ENCODE peak calls at places on chromosomes 7 and 10, in eight cellular contexts. E is fibroblast of lung, T is neural progenitor cell, F is GM12878, Q is sigmoid colon, L is OCI-LY7, W is MM.1S, K is tibial artery. J is an unnamed sample.

GRCh38 chr7:42065942-42066341 is 171.1 kb downstream of the GLI3 start:
- DNase-seq in Q (no peak), E (peak; percentile 88), L (no peak), W (no peak), F (no peak), T (peak; percentile 93), K (no peak), J (no peak)

GRCh38 chr7:106813705-106814305 is 51.3 kb upstream of the PIK3CG start:
- DNase-seq in Q (no peak), E (peak; percentile 76), L (no peak), F (no peak), T (no peak), K (no peak), W (no peak), J (no peak)

GRCh38 chr7:32890010-32890552 is 1.5 kb downstream of the KBTBD2 start:
- DNase-seq in Q (no peak), F (no peak), T (peak; percentile 12), E (peak; percentile 32), W (peak; percentile 21), K (no peak), L (peak; percentile 19), J (no peak)

GRCh38 chr7:158259671-158260423 is 327.8 kb downstream of the PTPRN2 start:
- DNase-seq in Q (no peak), L (no peak), K (no peak), F (no peak), E (no peak), T (no peak), W (no peak), J (no peak)

GRCh38 chr10:30775779-30776591 is 146.4 kb upstream of the LYZL2 start:
- DNase-seq in L (no peak), Q (peak; percentile 81), W (no peak), E (peak; percentile 90), K (no peak), F (no peak), T (no peak), J (no peak)

GRCh38 chr7:81618400-81619014 is 151.3 kb downstream of the HGF start:
- DNase-seq in W (no peak), Q (no peak), E (peak; percentile 96), T (no peak), L (no peak), F (no peak), K (no peak), J (no peak)

GRCh38 chr10:118918689-118919088 is 110.8 kb upstream of the NANOS1 start:
- DNase-seq in T (no peak), F (no peak), L (no peak), K (no peak), Q (no peak), E (no peak), W (no peak), J (no peak)

GRCh38 chr7:75617634-75618234 is 121.0 kb downstream of the HIP1 start:
- DNase-seq in L (peak; percentile 40), F (peak; percentile 40), Q (peak; percentile 82), K (peak; percentile 75), T (no peak), W (peak; percentile 55), E (peak; percentile 6), J (no peak)

GRCh38 chr10:104639595-104640338 is 1.3 kb upstream of the SORCS3 start:
- DNase-seq in W (no peak), K (no peak), Q (no peak), E (no peak), L (no peak), T (peak; percentile 57), F (no peak), J (peak; percentile 77)

GRCh38 chr10:103139803-103140202 is 53.3 kb downstream of the NT5C2 start:
- DNase-seq in W (no peak), E (no peak), F (no peak), T (no peak), K (no peak), Q (no peak), L (no peak), J (no peak)

GRCh38 chr7:114620208-114620607 is 205.6 kb downstream of the FOXP2 start:
- DNase-seq in W (no peak), Q (no peak), E (no peak), L (no peak), T (no peak), F (no peak), K (no peak), J (no peak)

GRCh38 chr7:121582258-121582657 is 186.2 kb upstream of the FAM3C start:
- DNase-seq in K (no peak), Q (no peak), E (no peak), L (no peak), F (no peak), W (no peak), T (no peak), J (no peak)

GRCh38 chr10:112951349-112952281 is 1.6 kb downstream of the TCF7L2 start:
- DNase-seq in Q (peak; percentile 82), F (no peak), K (peak; percentile 69), T (peak; percentile 83), L (peak; percentile 37), W (peak; percentile 10), E (peak; percentile 85), J (peak; percentile 89)

DNA sequence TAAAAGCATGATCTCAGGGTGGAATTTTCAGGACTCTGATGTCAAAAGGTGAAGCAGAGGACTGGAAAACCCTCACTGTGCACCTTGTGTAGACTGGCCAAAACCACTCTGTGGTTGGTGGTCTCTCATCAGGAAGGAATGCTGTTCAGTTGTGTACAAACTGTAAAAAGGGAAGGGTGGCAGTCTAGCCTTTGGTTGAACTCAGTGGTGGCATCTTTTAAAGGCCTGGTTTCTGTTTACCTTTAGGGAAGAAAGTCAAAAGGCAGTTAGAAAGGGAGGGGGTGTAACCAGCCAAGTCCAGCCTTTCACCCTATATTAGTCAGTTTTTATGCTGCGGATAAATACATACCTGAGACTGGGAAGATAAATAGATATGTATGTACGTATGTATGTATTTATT is 7.0 kb upstream of the ACTR3B start:
- DNase-seq in L (no peak), Q (no peak), K (no peak), E (no peak), W (no peak), F (no peak), T (no peak), J (peak; percentile 7)
- H3K4me3 ChIP-seq in L (no peak overlapping the region), Q (no peak overlapping the region), K (no peak overlapping the region), E (no peak overlapping the region), W (no peak overlapping the region), F (no peak overlapping the region), T (no peak overlapping the region), J (no peak overlapping the region)

GRCh38 chr10:95408931-95409873 is 118.4 kb upstream of the PDLIM1 start:
- DNase-seq in W (no peak), Q (no peak), E (no peak), T (peak; percentile 29), K (no peak), L (no peak), F (no peak), J (no peak)
- H3K27ac ChIP-seq in W (no peak overlapping the region), Q (peak overlapping the region; percentile 98), E (no peak overlapping the region), T (no peak overlapping the region), K (peak overlapping the region; percentile 91), L (no peak overlapping the region), F (no peak overlapping the region), J (peak overlapping the region; percentile 21)

DNA sequence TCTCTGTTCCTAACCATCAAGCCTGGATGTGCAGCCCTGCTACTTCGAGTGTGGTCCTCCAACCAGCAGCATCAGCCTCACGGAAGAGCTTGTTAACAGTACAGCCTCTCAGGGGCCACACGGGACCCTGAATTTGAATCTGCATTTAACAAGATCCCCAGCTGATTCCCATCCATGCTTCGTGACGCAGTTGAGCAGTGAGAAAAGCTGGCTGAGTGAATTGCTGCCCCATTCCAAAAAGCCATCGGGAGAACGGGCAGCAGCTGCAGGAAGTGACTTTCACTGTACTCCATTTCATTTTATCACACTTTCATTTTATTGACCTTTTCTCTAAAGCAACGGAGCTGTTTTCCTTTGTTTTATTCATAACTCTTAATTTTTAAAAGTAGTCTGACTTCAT is 22.5 kb downstream of the FAM171A1 start:
- DNase-seq in W (no peak), E (no peak), T (no peak), F (no peak), K (no peak), Q (no peak), L (no peak), J (no peak)
- H3K4me3 ChIP-seq in W (no peak overlapping the region), E (peak overlapping the region; percentile 57), T (no peak overlapping the region), F (no peak overlapping the region), K (peak overlapping the region; percentile 35), Q (peak overlapping the region; percentile 14), L (no peak overlapping the region), J (no peak overlapping the region)

GRCh38 chr10:124649209-124649608 is 95.0 kb downstream of the FAM53B start:
- DNase-seq in Q (peak; percentile 83), W (no peak), E (no peak), K (peak; percentile 46), L (no peak), T (no peak), F (no peak), J (no peak)
- H3K27ac ChIP-seq in Q (peak overlapping the region; percentile 85), W (peak overlapping the region; percentile 91), E (no peak overlapping the region), K (no peak overlapping the region), L (peak overlapping the region; percentile 38), T (peak overlapping the region; percentile 67), F (peak overlapping the region; percentile 87), J (peak overlapping the region; percentile 44)

DNA sequence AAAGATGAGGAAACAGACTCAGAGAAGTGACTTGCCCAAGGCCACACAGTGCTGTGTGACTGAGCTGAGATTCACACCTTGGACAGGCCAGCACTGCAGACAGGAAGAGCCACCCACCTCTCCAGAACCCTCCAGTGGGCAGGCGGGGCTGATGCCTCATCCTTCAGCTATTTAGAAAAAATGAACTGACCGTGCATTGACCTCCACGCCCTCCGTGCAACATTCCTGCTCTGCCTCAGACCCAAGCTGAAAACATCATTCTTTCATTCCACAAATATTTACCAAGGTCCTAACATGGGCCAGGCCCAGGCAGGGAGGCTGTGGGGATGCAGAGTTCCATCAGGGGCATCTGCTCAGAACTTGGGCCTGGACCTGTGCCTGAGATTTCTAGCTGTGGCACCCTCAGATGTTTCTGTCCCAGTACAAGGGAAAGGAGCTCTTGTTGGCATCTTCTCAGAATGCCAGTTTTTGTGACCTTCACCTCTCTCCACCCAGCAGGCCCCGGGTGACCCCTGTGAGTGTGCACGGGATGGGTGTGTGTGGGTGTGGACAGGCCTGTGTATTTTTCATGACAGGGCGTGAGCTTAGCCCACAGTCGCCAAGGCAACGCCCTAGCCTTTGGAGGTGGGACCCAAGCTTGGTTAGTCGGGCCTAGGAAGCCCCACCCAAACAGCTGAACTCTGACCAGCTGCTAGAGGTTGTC is 6.5 kb downstream of the VSIR start:
- DNase-seq in T (no peak), E (peak; percentile 98), L (no peak), F (no peak), W (no peak), Q (peak; percentile 89), K (peak; percentile 78), J (no peak)
- H3K4me3 ChIP-seq in T (no peak overlapping the region), E (no peak overlapping the region), L (no peak overlapping the region), F (no peak overlapping the region), W (no peak overlapping the region), Q (no peak overlapping the region), K (no peak overlapping the region), J (no peak overlapping the region)

GRCh38 chr7:24572421-24573007 is 738 bp upstream of the PALS2 start:
- DNase-seq in F (no peak), W (peak; percentile 25), K (peak; percentile 32), T (no peak), L (peak; percentile 19), E (peak; percentile 67), Q (peak; percentile 67), J (no peak)
- H3K27ac ChIP-seq in F (no peak overlapping the region), W (no peak overlapping the region), K (peak overlapping the region; percentile 87), T (no peak overlapping the region), L (no peak overlapping the region), E (peak overlapping the region; percentile 2), Q (peak overlapping the region; percentile 83), J (peak overlapping the region; percentile 47)